ENCODE peak calls at places on chromosomes 1 and 21, in six cellular contexts. One of them, this sample, is unnamed. For H3K9me2, the result is how much of the 10 kb centered on the place peaks cover.

GRCh38 chr1:154326546-154327465 is 1.5 kb downstream of the ATP8B2 start:
- DNase-seq in HCT116: no peak
- DNase-seq in hepatocyte: no peak
- DNase-seq in GM23338: no peak
- DNase-seq in PC-3: peak
- DNase-seq in PC-9: no peak
- DNase-seq in this sample: no peak

GRCh38 chr1:10074059-10074854 is 41.5 kb downstream of the UBE4B start:
- DNase-seq in PC-3: peak
- DNase-seq in HCT116: no peak
- DNase-seq in GM23338: no peak
- DNase-seq in PC-9: peak
- DNase-seq in hepatocyte: peak
- DNase-seq in this sample: no peak

GRCh38 chr1:100290291-100290690 is 24.3 kb downstream of the RTCA start:
- DNase-seq in PC-3: no peak
- DNase-seq in hepatocyte: peak
- DNase-seq in PC-9: no peak
- DNase-seq in GM23338: no peak
- DNase-seq in HCT116: no peak
- DNase-seq in this sample: no peak

GRCh38 chr1:41860771-41861170 is 58.0 kb downstream of the HIVEP3 start:
- DNase-seq in PC-3: no peak
- DNase-seq in PC-9: no peak
- DNase-seq in hepatocyte: no peak
- DNase-seq in GM23338: no peak
- DNase-seq in HCT116: no peak
- DNase-seq in this sample: no peak

GRCh38 chr1:14120895-14121294 is 420.9 kb downstream of the PRDM2 start:
- DNase-seq in hepatocyte: no peak
- DNase-seq in PC-3: no peak
- DNase-seq in PC-9: no peak
- DNase-seq in HCT116: no peak
- DNase-seq in GM23338: no peak
- DNase-seq in this sample: no peak

GRCh38 chr1:119964673-119965363 is 68.5 kb upstream of the ADAM30 start:
- DNase-seq in PC-9: no peak
- DNase-seq in GM23338: no peak
- DNase-seq in HCT116: no peak
- DNase-seq in PC-3: no peak
- DNase-seq in hepatocyte: no peak
- DNase-seq in this sample: no peak

GRCh38 chr1:167088746-167089417 is 1.3 kb downstream of the GPA33 start:
- DNase-seq in PC-3: no peak
- DNase-seq in hepatocyte: no peak
- DNase-seq in GM23338: no peak
- DNase-seq in PC-9: no peak
- DNase-seq in HCT116: no peak
- DNase-seq in this sample: no peak

GRCh38 chr1:111604931-111605330 is 14.7 kb upstream of the RAP1A start:
- DNase-seq in PC-3: peak
- DNase-seq in PC-9: peak
- DNase-seq in hepatocyte: no peak
- DNase-seq in HCT116: no peak
- DNase-seq in GM23338: no peak
- DNase-seq in this sample: no peak

GRCh38 chr1:158285756-158286241 is 3.9 kb upstream of the CD1C start:
- DNase-seq in hepatocyte: no peak
- DNase-seq in PC-9: no peak
- DNase-seq in PC-3: no peak
- DNase-seq in GM23338: no peak
- DNase-seq in HCT116: no peak
- DNase-seq in this sample: peak

GRCh38 chr1:96538883-96539282 is 182.7 kb upstream of the PTBP2 start:
- DNase-seq in HCT116: no peak
- DNase-seq in GM23338: no peak
- DNase-seq in hepatocyte: peak
- DNase-seq in PC-3: peak
- DNase-seq in PC-9: no peak
- DNase-seq in this sample: no peak

GRCh38 chr1:184322253-184322652 is 64.6 kb upstream of the C1orf21 start:
- DNase-seq in PC-9: no peak
- DNase-seq in HCT116: no peak
- DNase-seq in PC-3: no peak
- DNase-seq in hepatocyte: no peak
- DNase-seq in GM23338: peak
- DNase-seq in this sample: no peak

GRCh38 chr1:65493792-65494191 is 73.3 kb downstream of the LEPR start:
- DNase-seq in HCT116: no peak
- DNase-seq in PC-9: no peak
- DNase-seq in GM23338: no peak
- DNase-seq in hepatocyte: no peak
- DNase-seq in PC-3: no peak
- DNase-seq in this sample: no peak

GRCh38 chr21:18253252-18253651 is 8.6 kb downstream of the CHODL start:
- DNase-seq in hepatocyte: no peak
- DNase-seq in GM23338: no peak
- DNase-seq in HCT116: no peak
- DNase-seq in PC-3: no peak
- DNase-seq in PC-9: no peak
- DNase-seq in this sample: no peak

GRCh38 chr1:1199961-1200875 is 6.2 kb downstream of the TNFRSF18 start:
- DNase-seq in HCT116: no peak
- DNase-seq in GM23338: peak
- DNase-seq in PC-3: no peak
- DNase-seq in hepatocyte: no peak
- DNase-seq in PC-9: no peak
- DNase-seq in this sample: no peak

GRCh38 chr1:110163591-110163990 is 13.3 kb downstream of the SLC6A17 start:
- DNase-seq in PC-9: no peak
- DNase-seq in HCT116: no peak
- DNase-seq in hepatocyte: no peak
- DNase-seq in PC-3: no peak
- DNase-seq in GM23338: peak
- DNase-seq in this sample: no peak

GRCh38 chr1:243253211-243253926 is 1.7 kb downstream of the CEP170 start:
- DNase-seq in PC-9: no peak
- DNase-seq in HCT116: no peak
- DNase-seq in PC-3: peak
- DNase-seq in GM23338: no peak
- DNase-seq in hepatocyte: no peak
- DNase-seq in this sample: peak

GRCh38 chr1:84298688-84299535 is 2.6 kb upstream of the SAMD13 start:
- DNase-seq in PC-9: no peak
- DNase-seq in HCT116: no peak
- DNase-seq in PC-3: peak
- DNase-seq in hepatocyte: peak
- DNase-seq in GM23338: peak
- DNase-seq in this sample: peak

GRCh38 chr1:169307176-169307575 is 60.4 kb downstream of the NME7 start:
- DNase-seq in PC-9: no peak
- DNase-seq in HCT116: no peak
- DNase-seq in PC-3: no peak
- DNase-seq in hepatocyte: no peak
- DNase-seq in GM23338: no peak
- DNase-seq in this sample: no peak

GRCh38 chr1:73044241-73044640 is 761.9 kb upstream of the NEGR1 start:
- DNase-seq in HCT116: no peak
- DNase-seq in hepatocyte: peak
- DNase-seq in PC-3: no peak
- DNase-seq in PC-9: no peak
- DNase-seq in GM23338: no peak
- DNase-seq in this sample: no peak

DNA sequence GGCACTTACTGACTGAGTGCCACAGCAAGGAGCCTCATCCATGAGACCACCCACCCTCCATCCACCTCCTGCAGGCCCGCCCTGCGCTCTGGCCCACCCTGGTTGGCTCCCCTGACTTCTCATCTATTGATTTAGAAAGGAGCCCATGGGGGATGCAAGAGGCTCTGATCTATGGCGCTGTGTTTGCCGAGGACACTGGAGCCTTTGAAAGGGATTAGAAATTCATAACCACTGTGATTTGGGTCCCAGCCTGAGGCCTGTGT is 398.7 kb downstream of the PTPRU start:
- DNase-seq in PC-9: no peak
- DNase-seq in HCT116: no peak
- DNase-seq in PC-3: no peak
- DNase-seq in hepatocyte: no peak
- DNase-seq in GM23338: no peak
- DNase-seq in this sample: no peak
- TF ChIP-seq CTCF in PC-9: no peak
- TF ChIP-seq CTCF in HCT116: no peak
- TF ChIP-seq CTCF in PC-3: no peak
- TF ChIP-seq CTCF in hepatocyte: no peak
- TF ChIP-seq CTCF in GM23338: no peak
- TF ChIP-seq CTCF in this sample: no peak

DNA sequence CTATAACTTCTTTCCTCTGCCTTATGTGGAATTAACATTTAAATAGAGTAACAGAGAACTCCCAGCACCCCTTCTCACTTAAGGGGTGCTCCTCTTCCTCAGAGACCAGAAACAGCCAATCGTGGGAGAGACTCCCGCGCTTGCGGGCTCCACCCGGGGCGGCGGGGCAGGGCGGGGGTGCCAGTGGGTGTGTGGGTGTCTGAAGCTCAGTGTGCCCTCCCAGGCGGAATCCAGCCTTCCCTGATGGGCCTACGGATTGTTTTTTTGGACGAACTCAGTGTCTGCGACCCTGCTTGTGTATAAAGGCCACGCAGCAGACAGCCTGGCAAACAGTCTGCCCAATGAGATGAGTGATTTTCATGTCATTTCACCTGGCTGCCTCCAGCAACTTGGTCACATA is 6.2 kb downstream of the RCC2 start:
- DNase-seq in GM23338: no peak
- DNase-seq in HCT116: no peak
- DNase-seq in hepatocyte: no peak
- DNase-seq in PC-9: no peak
- DNase-seq in PC-3: no peak
- DNase-seq in this sample: no peak
- H3K9me2 ChIP-seq in GM23338: under half
- H3K9me2 ChIP-seq in HCT116: under half
- H3K9me2 ChIP-seq in hepatocyte: under half
- H3K9me2 ChIP-seq in PC-9: under half
- H3K9me2 ChIP-seq in PC-3: under half
- H3K9me2 ChIP-seq in this sample: under half

GRCh38 chr1:24190970-24191570 is 4.0 kb upstream of the IFNLR1 start:
- DNase-seq in PC-9: no peak
- DNase-seq in PC-3: no peak
- DNase-seq in HCT116: no peak
- DNase-seq in hepatocyte: no peak
- DNase-seq in GM23338: no peak
- DNase-seq in this sample: peak
- H3K4me3 ChIP-seq in PC-9: no peak
- H3K4me3 ChIP-seq in PC-3: no peak
- H3K4me3 ChIP-seq in HCT116: no peak
- H3K4me3 ChIP-seq in hepatocyte: no peak
- H3K4me3 ChIP-seq in GM23338: no peak
- H3K4me3 ChIP-seq in this sample: peak

DNA sequence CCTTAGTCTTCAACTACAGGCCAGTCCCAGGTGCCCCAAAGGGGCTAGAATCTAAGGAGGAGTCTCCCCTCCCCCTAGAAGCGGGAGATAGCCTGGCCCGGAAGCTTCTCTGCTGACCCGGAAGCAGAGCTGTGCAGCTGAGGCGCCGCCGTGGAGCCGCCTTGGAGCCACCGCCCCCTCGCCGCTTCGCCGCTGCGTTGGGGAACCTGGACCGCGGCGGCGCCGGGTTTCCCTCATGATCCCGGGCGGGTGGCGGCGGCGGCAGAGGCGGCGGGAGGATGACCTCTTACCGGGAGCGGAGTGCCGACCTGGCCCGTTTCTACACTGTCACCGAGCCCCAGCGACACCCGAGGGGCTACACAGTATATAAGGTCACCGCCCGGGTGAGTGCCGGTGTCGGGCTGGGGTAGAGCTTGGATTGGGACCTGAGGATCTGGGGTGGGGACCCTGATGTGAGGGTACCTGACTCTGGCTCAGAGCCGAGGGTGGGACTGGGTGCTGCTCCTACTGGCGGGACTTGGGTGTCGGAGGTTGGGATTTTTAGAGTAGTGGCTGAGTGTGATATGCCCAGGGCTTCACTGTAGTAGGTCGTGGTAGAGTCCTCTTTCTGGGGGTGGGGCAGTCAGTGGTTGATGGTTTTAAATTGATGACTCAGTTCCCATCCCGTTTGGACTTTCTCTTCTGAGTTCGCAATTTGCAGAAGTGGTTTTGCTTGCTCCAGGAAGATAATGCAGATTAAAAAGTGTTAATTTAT is at the start of gene RPS6KC1:
- DNase-seq in hepatocyte: peak
- DNase-seq in GM23338: peak
- DNase-seq in PC-3: peak
- DNase-seq in PC-9: peak
- DNase-seq in HCT116: peak
- DNase-seq in this sample: peak
- TF ChIP-seq CTCF in hepatocyte: no peak
- TF ChIP-seq CTCF in GM23338: no peak
- TF ChIP-seq CTCF in PC-3: peak
- TF ChIP-seq CTCF in PC-9: peak
- TF ChIP-seq CTCF in HCT116: no peak
- TF ChIP-seq CTCF in this sample: peak

GRCh38 chr21:45225041-45225740 is 62.5 kb downstream of the POFUT2 start:
- DNase-seq in PC-3: no peak
- DNase-seq in PC-9: no peak
- DNase-seq in hepatocyte: no peak
- DNase-seq in GM23338: no peak
- DNase-seq in HCT116: no peak
- DNase-seq in this sample: no peak
- H3K9me2 ChIP-seq in PC-3: under half
- H3K9me2 ChIP-seq in PC-9: under half
- H3K9me2 ChIP-seq in hepatocyte: under half
- H3K9me2 ChIP-seq in GM23338: under half
- H3K9me2 ChIP-seq in HCT116: under half
- H3K9me2 ChIP-seq in this sample: under half

DNA sequence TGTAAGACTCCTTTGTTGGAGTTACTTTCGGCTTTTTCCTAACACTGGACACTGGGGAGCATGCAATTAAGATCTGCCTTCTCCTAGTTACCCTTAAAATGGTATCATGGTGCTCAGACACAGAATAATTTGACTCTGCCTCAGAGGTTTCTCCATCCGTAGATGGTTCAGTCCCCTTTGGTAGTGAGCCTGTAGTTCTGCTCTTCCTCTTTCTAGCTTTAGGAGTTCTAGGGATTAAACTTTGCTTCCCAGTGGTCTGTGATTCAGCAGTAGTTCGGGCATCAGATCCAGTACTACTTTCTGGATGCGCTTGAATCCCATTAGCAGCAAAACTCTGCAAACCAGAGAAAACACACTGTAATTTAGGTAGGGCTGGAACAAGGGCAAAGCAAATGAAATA is 1.5 kb downstream of the DNTTIP2 start:
- DNase-seq in GM23338: no peak
- DNase-seq in HCT116: no peak
- DNase-seq in PC-3: no peak
- DNase-seq in hepatocyte: no peak
- DNase-seq in PC-9: no peak
- DNase-seq in this sample: no peak
- H3K4me3 ChIP-seq in GM23338: peak
- H3K4me3 ChIP-seq in HCT116: peak
- H3K4me3 ChIP-seq in PC-3: peak
- H3K4me3 ChIP-seq in hepatocyte: no peak
- H3K4me3 ChIP-seq in PC-9: peak
- H3K4me3 ChIP-seq in this sample: peak

This sample was measured in OCI-LY7.